ENCODE peak calls at places on chromosomes 7 and 10, in four cellular contexts. O, D, N and X are unnamed samples.

GRCh38 chr7:23167691-23168090 is 14.2 kb upstream of the NUP42 start:
- DNase-seq in D (no peak), N (no peak), O (no peak), X (no peak)

GRCh38 chr10:29160110-29160669 is 128.7 kb upstream of the LYZL1 start:
- DNase-seq in O (no peak), D (no peak), N (peak), X (no peak)

GRCh38 chr10:109427421-109427820 is 495.9 kb downstream of the XPNPEP1 start:
- DNase-seq in D (no peak), N (no peak), O (no peak), X (no peak)

GRCh38 chr7:122885583-122886356 is 490 bp downstream of the CADPS2 start:
- DNase-seq in D (peak), O (peak), N (peak), X (peak)

GRCh38 chr10:79383974-79384606 is 36.8 kb downstream of the PPIF start:
- DNase-seq in D (peak), O (no peak), N (no peak), X (peak)

GRCh38 chr7:17233643-17234397 is 64.6 kb upstream of the AHR start:
- DNase-seq in N (no peak), O (no peak), D (no peak), X (no peak)

GRCh38 chr10:110150981-110151380 is 56.4 kb upstream of the MXI1 start:
- DNase-seq in D (no peak), O (no peak), N (no peak), X (no peak)

GRCh38 chr10:63241898-63242297 is 108.8 kb downstream of the NRBF2 start:
- DNase-seq in D (no peak), O (no peak), N (no peak), X (no peak)

GRCh38 chr10:16779375-16779774 is 37.8 kb downstream of the RSU1 start:
- DNase-seq in O (no peak), D (no peak), N (no peak), X (no peak)

GRCh38 chr10:124342821-124343170 is 75.9 kb downstream of the OAT start:
- DNase-seq in N (no peak), D (no peak), O (no peak), X (no peak)

GRCh38 chr10:62562101-62562500 is 187.9 kb downstream of the ZNF365 start:
- DNase-seq in O (no peak), D (no peak), N (no peak), X (no peak)

GRCh38 chr10:43892062-43892765 is 243.5 kb upstream of the ZNF32 start:
- DNase-seq in O (no peak), N (no peak), D (no peak), X (no peak)

GRCh38 chr10:120314426-120314825 is 142.6 kb upstream of the PLPP4 start:
- DNase-seq in D (no peak), O (no peak), N (no peak), X (no peak)

GRCh38 chr7:17380696-17381662 is 82.5 kb downstream of the AHR start:
- DNase-seq in D (no peak), O (no peak), N (no peak), X (no peak)

GRCh38 chr7:99386584-99387238 is 12.2 kb downstream of the ARPC1B start:
- DNase-seq in D (no peak), O (no peak), N (peak), X (peak)

GRCh38 chr10:91541481-91541880 is 91.4 kb downstream of the PPP1R3C start:
- DNase-seq in N (no peak), D (no peak), O (no peak), X (no peak)

GRCh38 chr7:106679153-106679931 is 18.4 kb upstream of the CCDC71L start:
- DNase-seq in N (no peak), O (peak), D (no peak), X (no peak)
- TF ChIP-seq FOXJ3 in N (no peak), O (no peak), D (no peak), X (no peak)

DNA sequence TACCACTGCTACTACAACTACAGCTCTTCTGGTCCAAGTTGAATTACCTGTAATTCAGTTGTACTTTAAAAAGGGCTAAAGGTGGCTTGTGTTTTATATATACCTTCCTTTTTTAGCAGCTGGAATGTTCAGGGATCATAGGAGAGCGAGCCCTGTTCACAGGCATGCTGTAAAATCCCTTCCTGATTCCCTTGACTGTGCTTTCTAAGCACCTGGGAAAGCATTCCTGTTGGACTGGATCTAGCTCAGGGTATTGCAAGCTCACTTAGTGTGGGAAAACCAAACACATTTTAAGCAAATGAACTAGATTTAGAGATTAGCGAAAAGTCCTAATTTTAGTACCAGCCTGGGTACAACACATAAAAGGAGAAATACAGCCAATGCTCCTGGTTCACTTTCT is 31.5 kb downstream of the BPGM start:
- DNase-seq in O (no peak), D (no peak), N (no peak), X (no peak)
- TF ChIP-seq FOXJ3 in O (no peak), D (no peak), N (no peak), X (no peak)

GRCh38 chr7:157194948-157195347 is 56.2 kb downstream of the UBE3C start:
- DNase-seq in O (no peak), D (no peak), N (no peak), X (no peak)

GRCh38 chr7:157192861-157193260 is 54.1 kb downstream of the UBE3C start:
- DNase-seq in D (no peak), N (no peak), O (no peak), X (no peak)

GRCh38 chr7:157195868-157196267 is 57.1 kb downstream of the UBE3C start:
- DNase-seq in O (no peak), D (no peak), N (no peak), X (no peak)

GRCh38 chr7:157189405-157189804 is 50.7 kb downstream of the UBE3C start:
- DNase-seq in D (no peak), N (no peak), O (no peak), X (no peak)

GRCh38 chr7:157193274-157193673 is 54.5 kb downstream of the UBE3C start:
- DNase-seq in O (no peak), N (peak), D (no peak), X (no peak)
- TF ChIP-seq FOXJ3 in O (no peak), N (no peak), D (no peak), X (no peak)

GRCh38 chr7:25012254-25012653 is 32.3 kb upstream of the OSBPL3 start:
- DNase-seq in N (no peak), O (no peak), D (no peak), X (no peak)

GRCh38 chr7:25009271-25009670 is 29.3 kb upstream of the OSBPL3 start:
- DNase-seq in N (no peak), O (no peak), D (no peak), X (no peak)

DNA sequence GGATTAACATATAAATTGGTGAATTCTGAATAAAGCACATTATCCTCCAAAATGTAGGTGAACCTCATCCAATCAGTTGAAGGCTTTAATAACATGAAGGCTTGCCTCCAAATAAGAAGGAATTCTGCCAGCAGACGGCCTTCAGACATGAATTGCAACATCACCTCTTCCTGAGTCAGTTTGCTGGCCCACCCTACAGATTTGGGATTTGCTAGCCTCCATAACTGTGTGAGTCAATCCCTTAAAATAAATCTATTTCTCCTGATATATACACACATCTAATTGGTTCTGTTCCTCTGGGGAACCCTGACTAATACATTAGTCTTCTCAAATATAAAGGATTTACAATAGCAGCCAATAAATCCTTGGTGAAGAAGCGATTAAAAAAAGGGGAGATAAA is 34.8 kb upstream of the OSBPL3 start:
- DNase-seq in D (no peak), O (no peak), N (no peak), X (no peak)
- TF ChIP-seq FOXJ3 in D (no peak), O (no peak), N (no peak), X (no peak)

DNA sequence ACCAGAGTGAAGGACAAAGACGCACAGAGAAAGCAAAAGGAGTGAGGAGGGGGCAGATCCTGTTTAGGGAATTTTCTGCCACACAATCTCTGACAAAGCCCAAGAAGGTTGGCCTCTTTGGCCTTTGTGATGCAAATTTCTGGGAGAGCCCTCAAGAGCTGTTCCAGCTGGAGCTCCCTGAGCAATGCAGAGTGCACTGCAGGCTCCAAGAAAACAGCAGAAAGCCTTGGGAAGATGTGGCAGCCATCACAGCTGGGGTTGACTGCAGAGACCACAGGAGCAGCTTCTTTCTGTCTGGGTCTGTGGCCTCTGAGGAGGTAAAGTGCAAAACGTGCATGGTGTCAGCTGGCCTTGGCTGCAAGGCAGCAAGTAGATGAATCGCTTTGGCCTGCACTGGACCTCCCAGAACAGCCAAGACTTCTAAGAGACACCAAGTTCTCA is 200.2 kb downstream of the ELMO1 start:
- DNase-seq in O (no peak), N (no peak), D (peak), X (no peak)
- TF ChIP-seq FOXJ3 in O (no peak), N (no peak), D (no peak), X (no peak)

GRCh38 chr7:47314248-47314647 is 267.7 kb downstream of the TNS3 start:
- DNase-seq in O (no peak), D (no peak), N (no peak), X (no peak)

GRCh38 chr7:47317537-47317936 is 264.4 kb downstream of the TNS3 start:
- DNase-seq in O (no peak), D (no peak), N (no peak), X (no peak)

GRCh38 chr7:47311891-47312290 is 270.0 kb downstream of the TNS3 start:
- DNase-seq in N (no peak), D (no peak), O (no peak), X (no peak)

GRCh38 chr7:47313564-47313963 is 268.3 kb downstream of the TNS3 start:
- DNase-seq in D (no peak), N (no peak), O (no peak), X (no peak)

DNA sequence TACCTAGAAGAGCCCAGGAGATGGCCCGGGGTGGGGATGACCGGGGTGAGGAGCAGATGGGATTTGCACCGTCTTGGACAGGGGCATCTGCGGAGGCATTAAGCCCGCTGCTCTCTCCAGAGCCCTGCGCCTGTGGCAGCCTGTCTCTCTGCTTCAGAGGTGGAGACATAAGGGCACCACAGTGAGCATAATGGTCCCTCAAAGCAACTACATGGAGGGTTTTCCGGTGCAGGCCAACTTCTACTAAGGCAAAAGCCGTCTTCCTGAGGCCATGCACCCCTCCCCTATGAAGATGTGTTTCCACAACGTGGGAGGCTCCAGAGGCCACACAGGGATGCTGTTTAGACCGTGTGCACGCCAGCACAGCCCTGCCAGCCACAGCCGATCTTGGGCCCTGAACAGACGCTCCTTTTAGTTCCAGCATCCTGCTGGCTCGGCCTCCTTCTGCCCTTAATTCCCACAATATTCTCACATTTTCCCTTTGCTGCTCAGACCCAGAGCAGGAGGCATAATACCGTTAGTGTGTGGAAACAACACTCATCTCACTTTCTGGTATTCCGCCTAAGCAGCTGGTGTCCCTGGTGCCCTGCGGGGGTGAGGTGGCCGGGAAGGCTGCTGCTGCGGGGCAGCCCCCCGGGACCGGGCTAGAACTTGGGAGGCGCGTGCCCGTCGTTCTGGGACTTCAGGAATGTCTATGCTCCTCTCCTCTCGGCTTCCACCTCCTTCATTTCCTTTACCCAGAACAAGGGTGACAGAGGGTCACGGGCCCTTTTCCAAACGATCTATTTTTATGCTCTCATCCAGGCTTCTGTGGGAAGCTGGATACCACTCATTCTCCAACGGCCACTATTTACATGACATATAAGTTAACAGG is 266.9 kb downstream of the TNS3 start:
- DNase-seq in D (no peak), N (no peak), O (no peak), X (no peak)
- TF ChIP-seq FOXJ3 in D (no peak), N (no peak), O (no peak), X (no peak)

GRCh38 chr10:34186013-34186412 is 629.1 kb downstream of the PARD3 start:
- DNase-seq in D (no peak), N (peak), O (no peak), X (no peak)
- TF ChIP-seq FOXJ3 in D (no peak), N (no peak), O (no peak), X (no peak)